ENCODE peak calls at places on chromosomes 11 and 22, in nine cellular contexts. One of them, this sample, is unnamed.

GRCh38 chr11:74417379-74417804 is 19.2 kb upstream of the PGM2L1 start:
- DNase-seq in left cardiac atrium: no peak
- DNase-seq in cerebellar cortex: no peak
- DNase-seq in heart left ventricle: no peak
- DNase-seq in Caki2: peak; percentile 4
- DNase-seq in RWPE1: peak; percentile 46
- DNase-seq in stimulated activated CD4-positive, alpha-beta T cell treated with anti-CD3 and anti-CD28 coated beads, Interleukin-1b, Interleukin-23, amount 100 ng/mL, for 24 hours: no peak
- DNase-seq in substantia nigra: no peak
- DNase-seq in hypothalamus: no peak
- DNase-seq in this sample: no peak

GRCh38 chr11:114059278-114059983 is at the start of gene ZBTB16:
- DNase-seq in substantia nigra: peak; percentile 69
- DNase-seq in hypothalamus: peak; percentile 90
- DNase-seq in cerebellar cortex: peak; percentile 78
- DNase-seq in stimulated activated CD4-positive, alpha-beta T cell treated with anti-CD3 and anti-CD28 coated beads, Interleukin-1b, Interleukin-23, amount 100 ng/mL, for 24 hours: no peak
- DNase-seq in Caki2: no peak
- DNase-seq in left cardiac atrium: peak; percentile 91
- DNase-seq in heart left ventricle: peak; percentile 92
- DNase-seq in RWPE1: peak; percentile 59
- DNase-seq in this sample: no peak

GRCh38 chr11:22671751-22672150 is 5.3 kb downstream of the GAS2 start:
- DNase-seq in substantia nigra: no peak
- DNase-seq in cerebellar cortex: no peak
- DNase-seq in heart left ventricle: no peak
- DNase-seq in left cardiac atrium: no peak
- DNase-seq in RWPE1: no peak
- DNase-seq in hypothalamus: no peak
- DNase-seq in stimulated activated CD4-positive, alpha-beta T cell treated with anti-CD3 and anti-CD28 coated beads, Interleukin-1b, Interleukin-23, amount 100 ng/mL, for 24 hours: no peak
- DNase-seq in Caki2: no peak
- DNase-seq in this sample: no peak

GRCh38 chr22:34880667-34881066 is 185.3 kb upstream of the ISX start:
- DNase-seq in heart left ventricle: no peak
- DNase-seq in hypothalamus: no peak
- DNase-seq in substantia nigra: no peak
- DNase-seq in stimulated activated CD4-positive, alpha-beta T cell treated with anti-CD3 and anti-CD28 coated beads, Interleukin-1b, Interleukin-23, amount 100 ng/mL, for 24 hours: no peak
- DNase-seq in cerebellar cortex: no peak
- DNase-seq in RWPE1: no peak
- DNase-seq in Caki2: no peak
- DNase-seq in left cardiac atrium: no peak
- DNase-seq in this sample: no peak

GRCh38 chr11:131723088-131723487 is 352.7 kb downstream of the NTM start:
- DNase-seq in hypothalamus: no peak
- DNase-seq in RWPE1: no peak
- DNase-seq in substantia nigra: no peak
- DNase-seq in cerebellar cortex: no peak
- DNase-seq in Caki2: no peak
- DNase-seq in heart left ventricle: no peak
- DNase-seq in left cardiac atrium: no peak
- DNase-seq in stimulated activated CD4-positive, alpha-beta T cell treated with anti-CD3 and anti-CD28 coated beads, Interleukin-1b, Interleukin-23, amount 100 ng/mL, for 24 hours: no peak
- DNase-seq in this sample: no peak

GRCh38 chr11:34250732-34251639 is 106.8 kb downstream of the ABTB2 start:
- DNase-seq in Caki2: peak; percentile 78
- DNase-seq in heart left ventricle: peak; percentile 78
- DNase-seq in hypothalamus: peak; percentile 44
- DNase-seq in stimulated activated CD4-positive, alpha-beta T cell treated with anti-CD3 and anti-CD28 coated beads, Interleukin-1b, Interleukin-23, amount 100 ng/mL, for 24 hours: peak; percentile 54
- DNase-seq in substantia nigra: no peak
- DNase-seq in left cardiac atrium: peak; percentile 67
- DNase-seq in RWPE1: peak; percentile 85
- DNase-seq in cerebellar cortex: no peak
- DNase-seq in this sample: peak; percentile 33

GRCh38 chr11:33478111-33478573 is 221.0 kb downstream of the HIPK3 start:
- DNase-seq in heart left ventricle: no peak
- DNase-seq in substantia nigra: no peak
- DNase-seq in cerebellar cortex: no peak
- DNase-seq in hypothalamus: peak; percentile 21
- DNase-seq in left cardiac atrium: no peak
- DNase-seq in RWPE1: no peak
- DNase-seq in Caki2: no peak
- DNase-seq in stimulated activated CD4-positive, alpha-beta T cell treated with anti-CD3 and anti-CD28 coated beads, Interleukin-1b, Interleukin-23, amount 100 ng/mL, for 24 hours: no peak
- DNase-seq in this sample: no peak

GRCh38 chr11:132220464-132220863 is 850.0 kb downstream of the NTM start:
- DNase-seq in Caki2: no peak
- DNase-seq in left cardiac atrium: no peak
- DNase-seq in RWPE1: no peak
- DNase-seq in hypothalamus: no peak
- DNase-seq in stimulated activated CD4-positive, alpha-beta T cell treated with anti-CD3 and anti-CD28 coated beads, Interleukin-1b, Interleukin-23, amount 100 ng/mL, for 24 hours: no peak
- DNase-seq in cerebellar cortex: no peak
- DNase-seq in substantia nigra: no peak
- DNase-seq in heart left ventricle: no peak
- DNase-seq in this sample: no peak

GRCh38 chr22:43818981-43819690 is 7.0 kb upstream of the EFCAB6 start:
- DNase-seq in hypothalamus: no peak
- DNase-seq in stimulated activated CD4-positive, alpha-beta T cell treated with anti-CD3 and anti-CD28 coated beads, Interleukin-1b, Interleukin-23, amount 100 ng/mL, for 24 hours: no peak
- DNase-seq in heart left ventricle: no peak
- DNase-seq in RWPE1: no peak
- DNase-seq in Caki2: no peak
- DNase-seq in substantia nigra: no peak
- DNase-seq in cerebellar cortex: no peak
- DNase-seq in left cardiac atrium: no peak
- DNase-seq in this sample: no peak

GRCh38 chr11:67400251-67400941 is 1.3 kb downstream of the PPP1CA start:
- DNase-seq in heart left ventricle: peak; percentile 58
- DNase-seq in Caki2: no peak
- DNase-seq in cerebellar cortex: no peak
- DNase-seq in hypothalamus: no peak
- DNase-seq in substantia nigra: no peak
- DNase-seq in RWPE1: no peak
- DNase-seq in left cardiac atrium: no peak
- DNase-seq in stimulated activated CD4-positive, alpha-beta T cell treated with anti-CD3 and anti-CD28 coated beads, Interleukin-1b, Interleukin-23, amount 100 ng/mL, for 24 hours: no peak
- DNase-seq in this sample: no peak

GRCh38 chr11:121435132-121435531 is 17.0 kb upstream of the SORL1 start:
- DNase-seq in left cardiac atrium: no peak
- DNase-seq in substantia nigra: no peak
- DNase-seq in RWPE1: no peak
- DNase-seq in stimulated activated CD4-positive, alpha-beta T cell treated with anti-CD3 and anti-CD28 coated beads, Interleukin-1b, Interleukin-23, amount 100 ng/mL, for 24 hours: no peak
- DNase-seq in cerebellar cortex: no peak
- DNase-seq in hypothalamus: no peak
- DNase-seq in Caki2: no peak
- DNase-seq in heart left ventricle: no peak
- DNase-seq in this sample: no peak